ENCODE peak calls at places on chromosomes 6 and 20, in ten cellular contexts. V is GM06990, B is breast epithelium, D is MM.1S, M is endothelial cell of umbilical vein, L is AG09309, H is Peyer's patch, N is AG04450, O is heart left ventricle, K is astrocyte of the spinal cord. A is an unnamed sample.

GRCh38 chr6:159095561-159096095 is 50.8 kb upstream of the TAGAP start:
- DNase-seq in V (no peak), B (no peak), D (no peak), M (no peak), L (no peak), H (no peak), N (no peak), O (no peak), K (no peak), A (no peak)

GRCh38 chr20:49207071-49207470 is 12.1 kb upstream of the DDX27 start:
- DNase-seq in V (no peak), B (no peak), D (peak), M (no peak), L (no peak), H (no peak), N (no peak), O (no peak), K (no peak), A (no peak)

GRCh38 chr6:131694832-131695426 is 6.3 kb downstream of the OR2A4 start:
- DNase-seq in V (no peak), B (no peak), D (peak), M (peak), L (peak), H (no peak), N (peak), O (peak), K (peak), A (peak)

GRCh38 chr6:51019785-51020184 is 201.1 kb downstream of the TFAP2B start:
- DNase-seq in V (no peak), B (no peak), D (no peak), M (no peak), L (no peak), H (no peak), N (no peak), O (no peak), K (no peak), A (no peak)

GRCh38 chr6:32244946-32245398 is 21.1 kb upstream of the NOTCH4 start:
- DNase-seq in V (peak), B (peak), D (peak), M (peak), L (peak), H (peak), N (peak), O (peak), K (peak), A (no peak)

GRCh38 chr6:107409942-107410341 is 49.4 kb downstream of the PDSS2 start:
- DNase-seq in V (no peak), B (no peak), D (no peak), M (no peak), L (no peak), H (no peak), N (no peak), O (no peak), K (no peak), A (no peak)

GRCh38 chr20:44748005-44748370 is 2.3 kb downstream of the KCNK15 start:
- DNase-seq in V (no peak), B (no peak), D (no peak), M (no peak), L (no peak), H (no peak), N (no peak), O (no peak), K (no peak), A (no peak)

GRCh38 chr6:166760288-166760687 is 133.2 kb upstream of the RPS6KA2 start:
- DNase-seq in V (no peak), B (no peak), D (no peak), M (no peak), L (no peak), H (no peak), N (no peak), O (no peak), K (no peak), A (no peak)

GRCh38 chr6:101393291-101394251 is at the start of gene GRIK2:
- DNase-seq in V (no peak), B (no peak), D (peak), M (peak), L (no peak), H (no peak), N (no peak), O (peak), K (peak), A (no peak)

GRCh38 chr20:53677447-53678314 is 84.0 kb upstream of the ZNF217 start:
- DNase-seq in V (no peak), B (no peak), D (no peak), M (peak), L (peak), H (no peak), N (no peak), O (peak), K (no peak), A (no peak)

GRCh38 chr20:63101781-63102719 is 95.3 kb upstream of the BHLHE23 start:
- DNase-seq in V (peak), B (no peak), D (peak), M (peak), L (peak), H (peak), N (no peak), O (peak), K (peak), A (no peak)

GRCh38 chr6:14037402-14038277 is 79.9 kb upstream of the CD83 start:
- DNase-seq in V (no peak), B (no peak), D (no peak), M (no peak), L (peak), H (no peak), N (peak), O (no peak), K (peak), A (no peak)

GRCh38 chr6:142819603-142820335 is 125.2 kb downstream of the HIVEP2 start:
- DNase-seq in V (peak), B (no peak), D (peak), M (peak), L (no peak), H (peak), N (no peak), O (no peak), K (peak), A (no peak)
- H3K4me3 ChIP-seq in V (peak), B (peak), D (peak), M (peak), L (no peak), H (peak), N (peak), O (peak), K (peak), A (no peak)

DNA sequence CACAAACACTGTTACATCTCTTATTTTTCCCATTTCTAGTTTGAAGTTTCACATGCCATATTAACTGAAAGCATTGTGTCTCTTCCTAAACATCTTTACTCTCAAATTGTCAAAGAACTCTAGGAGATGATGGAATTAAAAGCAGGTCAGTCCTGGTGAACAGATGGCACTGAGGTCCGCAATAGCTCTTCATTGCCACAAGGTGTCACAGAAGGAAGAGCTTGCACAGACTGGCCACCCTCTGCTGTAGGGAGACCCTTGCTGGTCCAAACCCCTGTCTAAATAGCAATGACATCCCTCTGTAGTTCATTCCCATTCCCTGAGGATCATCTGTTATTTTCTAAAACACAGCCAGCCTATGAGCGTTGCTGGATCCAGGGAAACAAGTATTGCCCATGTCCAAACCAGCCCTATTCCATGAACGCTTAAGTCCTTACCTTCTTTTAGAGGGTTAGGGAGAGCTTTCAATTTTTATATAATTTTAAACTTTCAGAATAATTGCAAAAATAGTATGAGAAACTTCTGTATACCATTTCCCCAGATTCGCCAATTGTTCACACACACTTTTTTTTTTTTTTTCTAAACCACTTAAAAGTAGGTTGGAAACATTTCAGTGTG is 10.1 kb upstream of the HDAC2 start:
- DNase-seq in V (no peak), B (no peak), D (peak), M (peak), L (no peak), H (no peak), N (no peak), O (no peak), K (peak), A (no peak)
- TF ChIP-seq CTCF in V (peak), B (no peak), D (peak), M (peak), L (peak), H (peak), N (peak), O (peak), K (peak), A (peak)

GRCh38 chr20:61170921-61171320 is 81.1 kb upstream of the CDH4 start:
- DNase-seq in V (no peak), B (no peak), D (no peak), M (no peak), L (no peak), H (no peak), N (no peak), O (no peak), K (no peak), A (no peak)

GRCh38 chr20:61166324-61166723 is 85.7 kb upstream of the CDH4 start:
- DNase-seq in V (no peak), B (no peak), D (no peak), M (no peak), L (peak), H (no peak), N (no peak), O (no peak), K (no peak), A (no peak)

GRCh38 chr20:61169870-61170269 is 82.2 kb upstream of the CDH4 start:
- DNase-seq in V (no peak), B (no peak), D (no peak), M (no peak), L (no peak), H (no peak), N (no peak), O (no peak), K (no peak), A (no peak)

GRCh38 chr20:61170521-61170920 is 81.5 kb upstream of the CDH4 start:
- DNase-seq in V (no peak), B (no peak), D (no peak), M (no peak), L (no peak), H (no peak), N (no peak), O (no peak), K (no peak), A (no peak)

GRCh38 chr20:61168605-61169004 is 83.5 kb upstream of the CDH4 start:
- DNase-seq in V (no peak), B (no peak), D (no peak), M (no peak), L (no peak), H (no peak), N (no peak), O (no peak), K (no peak), A (no peak)
- H3K4me3 ChIP-seq in V (no peak), B (no peak), D (no peak), M (no peak), L (no peak), H (no peak), N (no peak), O (no peak), K (no peak), A (no peak)

GRCh38 chr20:50278684-50279531 is 88.3 kb downstream of the CEBPB start:
- DNase-seq in V (no peak), B (no peak), D (no peak), M (no peak), L (no peak), H (peak), N (no peak), O (peak), K (no peak), A (no peak)
- TF ChIP-seq CTCF in V (no peak), B (peak), D (no peak), M (no peak), L (no peak), H (peak), N (no peak), O (no peak), K (no peak), A (peak)

DNA sequence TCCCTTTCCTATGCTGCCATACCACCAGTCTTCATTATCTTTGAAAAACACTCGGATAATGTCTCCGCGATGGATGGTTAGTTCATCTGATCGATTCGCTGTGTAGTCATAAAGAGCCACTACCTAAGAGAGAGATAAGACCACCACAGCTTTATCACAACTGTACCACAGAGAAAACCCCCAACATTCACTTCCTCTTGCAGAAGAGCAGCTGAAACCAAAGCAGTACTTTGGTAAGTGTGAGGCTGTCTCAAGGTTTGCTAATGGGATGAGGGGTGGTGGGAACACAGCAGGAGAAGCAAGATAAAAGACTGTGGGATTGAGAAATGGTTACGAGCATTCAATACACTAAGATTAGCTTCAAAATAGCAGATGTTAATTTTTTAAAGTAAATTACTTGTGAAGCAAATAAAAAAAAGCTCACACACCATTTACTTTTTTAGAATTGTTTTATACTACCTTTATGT is 142.1 kb downstream of the MYB start:
- DNase-seq in V (peak), B (no peak), D (peak), M (no peak), L (no peak), H (no peak), N (no peak), O (no peak), K (no peak), A (no peak)
- H3K4me3 ChIP-seq in V (peak), B (no peak), D (peak), M (no peak), L (no peak), H (no peak), N (no peak), O (no peak), K (no peak), A (no peak)

GRCh38 chr20:50509923-50510705 is at the start of gene PTPN1:
- DNase-seq in V (peak), B (peak), D (peak), M (peak), L (peak), H (peak), N (peak), O (peak), K (peak), A (peak)
- TF ChIP-seq CTCF in V (no peak), B (peak), D (no peak), M (no peak), L (no peak), H (no peak), N (peak), O (no peak), K (peak), A (no peak)